ENCODE peak calls at places on chromosomes 7 and 10, in nine cellular contexts. S, L, I, V, N, T, U, Y and X are unnamed samples.

GRCh38 chr10:118698421-118698820 is 56.3 kb downstream of the CACUL1 start:
- DNase-seq in S (no peak), L (no peak), I (peak; percentile 34), V (peak; percentile 85), N (no peak), T (peak; percentile 10), U (peak; percentile 74), Y (peak; percentile 33), X (no peak)

GRCh38 chr10:71473671-71474599 is 77.2 kb downstream of the CDH23 start:
- DNase-seq in S (peak; percentile 21), L (no peak), I (no peak), V (no peak), N (no peak), T (no peak), U (no peak), Y (no peak), X (no peak)

GRCh38 chr7:80900583-80901576 is 18.0 kb downstream of the SEMA3C start:
- DNase-seq in S (peak; percentile 35), L (no peak), I (no peak), V (peak; percentile 11), N (no peak), T (peak; percentile 51), U (no peak), Y (no peak), X (no peak)

GRCh38 chr10:1268856-1269255 is 212.7 kb downstream of the WDR37 start:
- DNase-seq in S (no peak), L (no peak), I (no peak), V (no peak), N (no peak), T (no peak), U (no peak), Y (no peak), X (no peak)

GRCh38 chr7:146116452-146117219 is at the start of gene CNTNAP2:
- DNase-seq in S (peak; percentile 43), L (peak; percentile 89), I (no peak), V (no peak), N (peak; percentile 67), T (peak; percentile 50), U (no peak), Y (no peak), X (peak; percentile 79)

GRCh38 chr7:31061185-31061584 is 9.1 kb downstream of the ADCYAP1R1 start:
- DNase-seq in S (no peak), L (no peak), I (no peak), V (no peak), N (no peak), T (no peak), U (no peak), Y (no peak), X (no peak)

GRCh38 chr7:29471444-29472138 is 92.0 kb upstream of the PRR15 start:
- DNase-seq in S (no peak), L (no peak), I (no peak), V (no peak), N (no peak), T (no peak), U (no peak), Y (no peak), X (no peak)

GRCh38 chr10:97801449-97801848 is 29.6 kb upstream of the SFRP5 start:
- DNase-seq in S (no peak), L (no peak), I (no peak), V (no peak), N (no peak), T (no peak), U (no peak), Y (no peak), X (no peak)

GRCh38 chr10:16384064-16384463 is 52.7 kb upstream of the PTER start:
- DNase-seq in S (peak; percentile 37), L (peak; percentile 7), I (no peak), V (no peak), N (peak; percentile 59), T (no peak), U (no peak), Y (no peak), X (peak; percentile 80)

GRCh38 chr7:99739699-99740572 is 4.9 kb upstream of the CYP3A7 start:
- DNase-seq in S (no peak), L (no peak), I (no peak), V (no peak), N (no peak), T (no peak), U (no peak), Y (no peak), X (no peak)